ENCODE peak calls at places on chromosomes 7 and 10, in eight cellular contexts. N, S, J, L, V, U, P and G are unnamed samples.

GRCh38 chr10:14751576-14752330 is 22.9 kb downstream of the FAM107B start:
- DNase-seq in N (no peak), S (peak), J (no peak), L (no peak), V (no peak), U (peak), P (peak), G (no peak)

GRCh38 chr10:19688344-19688743 is 127.9 kb upstream of the PLXDC2 start:
- DNase-seq in N (no peak), S (no peak), J (no peak), L (no peak), V (no peak), U (no peak), P (no peak), G (no peak)

GRCh38 chr10:12806228-12807095 is 195.1 kb downstream of the CCDC3 start:
- DNase-seq in N (no peak), S (no peak), J (no peak), L (no peak), V (no peak), U (no peak), P (no peak), G (no peak)

GRCh38 chr10:63515002-63515763 is 6.0 kb upstream of the REEP3 start:
- DNase-seq in N (no peak), S (no peak), J (peak), L (peak), V (no peak), U (peak), P (no peak), G (no peak)

GRCh38 chr7:35985126-35985754 is 167.8 kb upstream of the EEPD1 start:
- DNase-seq in N (peak), S (peak), J (peak), L (peak), V (peak), U (peak), P (peak), G (peak)

GRCh38 chr10:101575580-101576228 is 12.4 kb downstream of the POLL start:
- DNase-seq in N (no peak), S (no peak), J (no peak), L (no peak), V (no peak), U (no peak), P (no peak), G (no peak)

GRCh38 chr10:47348138-47348651 is at the start of gene RBP3:
- DNase-seq in N (no peak), S (no peak), J (no peak), L (no peak), V (no peak), U (no peak), P (no peak), G (no peak)

GRCh38 chr10:63409465-63410027 is 56.2 kb downstream of the JMJD1C start:
- DNase-seq in N (no peak), S (no peak), J (no peak), L (no peak), V (no peak), U (peak), P (no peak), G (no peak)

GRCh38 chr10:62919776-62920175 is 103.6 kb upstream of the EGR2 start:
- DNase-seq in N (no peak), S (no peak), J (no peak), L (no peak), V (no peak), U (no peak), P (no peak), G (no peak)

GRCh38 chr7:130970696-130971095 is 236.7 kb upstream of the KLF14 start:
- DNase-seq in N (no peak), S (no peak), J (no peak), L (no peak), V (no peak), U (peak), P (no peak), G (no peak)

GRCh38 chr10:128035557-128035973 is 90.7 kb downstream of the MKI67 start:
- DNase-seq in N (peak), S (peak), J (peak), L (peak), V (peak), U (no peak), P (no peak), G (peak)

GRCh38 chr10:96922978-96923948 is 91.2 kb downstream of the LCOR start:
- DNase-seq in N (no peak), S (no peak), J (no peak), L (no peak), V (no peak), U (no peak), P (no peak), G (no peak)

GRCh38 chr7:142745091-142745635 is 4.1 kb upstream of the PRSS1 start:
- DNase-seq in N (no peak), S (no peak), J (no peak), L (no peak), V (no peak), U (peak), P (no peak), G (no peak)

GRCh38 chr10:112789248-112789647 is 160.8 kb upstream of the TCF7L2 start:
- DNase-seq in N (no peak), S (no peak), J (no peak), L (no peak), V (no peak), U (no peak), P (no peak), G (no peak)

GRCh38 chr7:95141755-95142154 is 182.6 kb downstream of the PON1 start:
- DNase-seq in N (no peak), S (no peak), J (no peak), L (no peak), V (no peak), U (no peak), P (no peak), G (no peak)

GRCh38 chr10:60123172-60123571 is 216.8 kb upstream of the CCDC6 start:
- DNase-seq in N (no peak), S (no peak), J (no peak), L (no peak), V (no peak), U (peak), P (peak), G (no peak)

GRCh38 chr7:140559410-140559809 is 80.1 kb upstream of the MKRN1 start:
- DNase-seq in N (no peak), S (no peak), J (no peak), L (no peak), V (no peak), U (no peak), P (no peak), G (no peak)

GRCh38 chr10:15072358-15072757 is 16.2 kb downstream of the ACBD7 start:
- DNase-seq in N (no peak), S (no peak), J (no peak), L (no peak), V (no peak), U (no peak), P (no peak), G (no peak)

GRCh38 chr10:34584164-34584563 is 230.9 kb downstream of the PARD3 start:
- DNase-seq in N (no peak), S (no peak), J (no peak), L (no peak), V (no peak), U (peak), P (peak), G (no peak)

GRCh38 chr10:96365571-96365970 is 6.8 kb upstream of the OPALIN start:
- DNase-seq in N (no peak), S (no peak), J (peak), L (peak), V (no peak), U (no peak), P (no peak), G (no peak)

GRCh38 chr10:1174022-1174421 is 117.8 kb downstream of the WDR37 start:
- DNase-seq in N (no peak), S (no peak), J (no peak), L (no peak), V (no peak), U (no peak), P (no peak), G (no peak)

GRCh38 chr10:79928028-79928583 is 20.8 kb downstream of the SFTPD start:
- DNase-seq in N (no peak), S (no peak), J (no peak), L (no peak), V (no peak), U (no peak), P (no peak), G (no peak)

GRCh38 chr7:120829487-120829886 is 28.5 kb downstream of the TSPAN12 start:
- DNase-seq in N (no peak), S (no peak), J (no peak), L (no peak), V (no peak), U (no peak), P (no peak), G (no peak)

GRCh38 chr7:158322616-158323530 is 264.8 kb downstream of the PTPRN2 start:
- DNase-seq in N (no peak), S (no peak), J (peak), L (peak), V (no peak), U (no peak), P (no peak), G (no peak)

GRCh38 chr10:68348265-68348741 is 15.6 kb upstream of the PBLD start:
- DNase-seq in N (no peak), S (no peak), J (peak), L (peak), V (peak), U (peak), P (no peak), G (peak)

GRCh38 chr7:111026806-111027205 is 64.1 kb upstream of the LRRN3 start:
- DNase-seq in N (no peak), S (no peak), J (no peak), L (no peak), V (no peak), U (no peak), P (no peak), G (no peak)

GRCh38 chr7:138129551-138130165 is 53.4 kb downstream of the AKR1D1 start:
- DNase-seq in N (no peak), S (no peak), J (no peak), L (no peak), V (no peak), U (no peak), P (no peak), G (no peak)

GRCh38 chr10:98367626-98368451 is 47.1 kb downstream of the PYROXD2 start:
- DNase-seq in N (no peak), S (no peak), J (no peak), L (no peak), V (no peak), U (no peak), P (no peak), G (no peak)

GRCh38 chr10:114345701-114346100 is 58.6 kb downstream of the AFAP1L2 start:
- DNase-seq in N (no peak), S (no peak), J (no peak), L (no peak), V (no peak), U (no peak), P (no peak), G (no peak)

GRCh38 chr7:157408258-157409101 is 71.7 kb downstream of the DNAJB6 start:
- DNase-seq in N (no peak), S (no peak), J (no peak), L (peak), V (no peak), U (no peak), P (no peak), G (no peak)

GRCh38 chr10:3090914-3091313 is 23.6 kb downstream of the PFKP start:
- DNase-seq in N (peak), S (peak), J (peak), L (peak), V (no peak), U (peak), P (peak), G (no peak)

GRCh38 chr10:114482915-114483314 is 78.6 kb upstream of the AFAP1L2 start:
- DNase-seq in N (no peak), S (no peak), J (no peak), L (no peak), V (no peak), U (no peak), P (peak), G (no peak)

GRCh38 chr10:118307237-118307636 is 34.9 kb downstream of the FAM204A start:
- DNase-seq in N (no peak), S (no peak), J (no peak), L (no peak), V (no peak), U (no peak), P (no peak), G (no peak)

GRCh38 chr10:100890141-100890695 is 22.5 kb upstream of the SLF2 start:
- DNase-seq in N (no peak), S (peak), J (no peak), L (no peak), V (no peak), U (no peak), P (no peak), G (no peak)

GRCh38 chr10:122112021-122112616 is 123.2 kb downstream of the TACC2 start:
- DNase-seq in N (no peak), S (no peak), J (no peak), L (no peak), V (no peak), U (peak), P (no peak), G (no peak)

GRCh38 chr10:122115874-122116273 is 126.9 kb downstream of the TACC2 start:
- DNase-seq in N (no peak), S (no peak), J (no peak), L (no peak), V (no peak), U (no peak), P (no peak), G (no peak)

GRCh38 chr10:122114156-122114747 is 125.3 kb downstream of the TACC2 start:
- DNase-seq in N (no peak), S (no peak), J (no peak), L (no peak), V (no peak), U (peak), P (peak), G (no peak)

GRCh38 chr10:122113161-122113944 is 124.4 kb downstream of the TACC2 start:
- DNase-seq in N (peak), S (peak), J (peak), L (peak), V (no peak), U (peak), P (peak), G (no peak)

GRCh38 chr10:122112625-122113160 is 123.7 kb downstream of the TACC2 start:
- DNase-seq in N (peak), S (peak), J (peak), L (peak), V (no peak), U (peak), P (peak), G (no peak)
- H3K27ac ChIP-seq in N (peak), S (peak), J (no peak), L (peak), V (no peak), U (peak), P (peak), G (no peak)

DNA sequence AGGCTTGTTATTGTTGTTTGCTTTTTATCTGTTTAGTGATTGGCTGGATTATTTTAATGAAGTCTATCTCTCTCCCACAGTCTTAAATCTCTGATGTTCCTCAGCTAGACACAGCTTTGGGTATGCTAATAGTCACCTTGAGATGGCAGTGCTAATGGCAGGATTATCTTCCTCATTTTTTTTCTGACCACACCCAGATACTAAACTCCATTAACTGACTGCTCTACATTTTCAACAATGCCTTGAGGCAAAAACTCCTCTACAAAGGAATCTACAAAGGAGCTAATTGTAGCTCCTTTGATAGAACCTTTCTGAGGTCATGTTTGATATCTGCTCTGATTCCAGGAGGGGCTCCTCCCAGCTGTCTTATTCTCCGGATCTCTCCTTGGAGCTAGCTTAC is 122.6 kb downstream of the HBP1 start:
- DNase-seq in N (no peak), S (no peak), J (no peak), L (no peak), V (no peak), U (no peak), P (no peak), G (no peak)
- H3K4me3 ChIP-seq in N (no peak), S (no peak), J (no peak), L (no peak), V (no peak), U (no peak), P (no peak), G (no peak)

GRCh38 chr7:45461014-45461413 is 113.2 kb upstream of the ADCY1 start:
- DNase-seq in N (no peak), S (no peak), J (no peak), L (no peak), V (no peak), U (no peak), P (no peak), G (no peak)
- H3K27ac ChIP-seq in N (no peak), S (no peak), J (no peak), L (no peak), V (no peak), U (no peak), P (no peak), G (no peak)

GRCh38 chr7:55252386-55252785 is 112.8 kb upstream of the LANCL2 start:
- DNase-seq in N (no peak), S (no peak), J (no peak), L (no peak), V (no peak), U (no peak), P (no peak), G (no peak)
- H3K4me3 ChIP-seq in N (no peak), S (no peak), J (no peak), L (no peak), V (no peak), U (no peak), P (no peak), G (no peak)

GRCh38 chr7:31816810-31817209 is 129.8 kb downstream of the PPP1R17 start:
- DNase-seq in N (no peak), S (no peak), J (no peak), L (no peak), V (no peak), U (peak), P (no peak), G (no peak)

GRCh38 chr7:31814187-31814586 is 127.2 kb downstream of the PPP1R17 start:
- DNase-seq in N (no peak), S (no peak), J (peak), L (peak), V (no peak), U (no peak), P (no peak), G (no peak)

GRCh38 chr7:31819031-31819430 is 132.0 kb downstream of the PPP1R17 start:
- DNase-seq in N (no peak), S (no peak), J (no peak), L (no peak), V (no peak), U (no peak), P (no peak), G (no peak)

GRCh38 chr7:31811650-31812461 is 124.8 kb downstream of the PPP1R17 start:
- DNase-seq in N (peak), S (peak), J (no peak), L (no peak), V (no peak), U (peak), P (no peak), G (no peak)

DNA sequence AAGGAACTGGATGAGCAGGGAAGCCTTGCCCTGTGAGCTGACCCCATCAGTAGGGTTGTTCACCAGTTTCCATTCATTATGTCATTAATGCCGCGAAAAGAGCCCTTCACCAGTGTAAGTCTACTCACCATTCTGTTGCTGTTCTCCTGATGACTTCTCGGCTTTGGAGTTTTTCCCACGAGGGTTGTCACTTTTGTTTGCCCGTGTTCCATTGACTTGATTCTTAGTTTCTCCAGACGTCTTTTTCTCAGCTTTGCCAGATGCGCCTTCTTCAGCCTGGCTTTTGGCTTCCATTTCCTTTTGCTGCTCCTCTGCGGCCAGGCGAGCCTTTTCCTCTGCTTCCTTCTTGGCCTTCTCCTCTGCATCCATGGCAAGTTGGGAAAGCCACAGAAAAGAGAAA is 128.8 kb downstream of the PPP1R17 start:
- DNase-seq in N (no peak), S (no peak), J (no peak), L (no peak), V (no peak), U (no peak), P (no peak), G (no peak)
- H3K27ac ChIP-seq in N (no peak), S (no peak), J (no peak), L (no peak), V (no peak), U (peak), P (no peak), G (no peak)

GRCh38 chr7:151066273-151066974 is 7.0 kb downstream of the SLC4A2 start:
- DNase-seq in N (no peak), S (no peak), J (no peak), L (no peak), V (no peak), U (no peak), P (no peak), G (no peak)

GRCh38 chr7:151064454-151064853 is 5.1 kb downstream of the SLC4A2 start:
- DNase-seq in N (no peak), S (no peak), J (no peak), L (no peak), V (no peak), U (no peak), P (no peak), G (no peak)

GRCh38 chr7:151063212-151063561 is 3.8 kb downstream of the SLC4A2 start:
- DNase-seq in N (no peak), S (no peak), J (no peak), L (no peak), V (no peak), U (peak), P (peak), G (no peak)

GRCh38 chr7:151064993-151065392 is 5.6 kb downstream of the SLC4A2 start:
- DNase-seq in N (no peak), S (no peak), J (no peak), L (no peak), V (no peak), U (no peak), P (no peak), G (no peak)

DNA sequence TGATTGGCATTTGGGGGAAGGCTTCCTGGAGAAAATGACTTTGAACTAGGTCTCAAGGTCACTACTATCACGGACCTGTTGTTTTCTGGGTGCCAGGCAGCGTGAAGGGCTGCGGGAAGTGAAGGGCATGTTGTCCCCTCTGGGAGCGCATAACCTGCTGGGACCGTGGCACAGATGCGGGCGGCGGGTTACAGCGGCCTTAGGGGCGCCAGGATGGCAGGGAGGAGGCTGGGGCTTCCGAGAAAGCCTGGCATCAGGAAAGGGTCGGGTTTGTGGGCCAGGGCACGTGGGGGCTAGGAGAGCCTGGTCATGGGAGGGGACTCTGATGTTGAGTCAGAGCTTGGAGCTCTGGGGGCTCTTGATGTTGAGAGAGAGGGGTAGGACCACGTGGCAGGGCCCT is 6.1 kb downstream of the SLC4A2 start:
- DNase-seq in N (no peak), S (no peak), J (no peak), L (no peak), V (no peak), U (no peak), P (no peak), G (no peak)
- H3K4me3 ChIP-seq in N (no peak), S (no peak), J (no peak), L (no peak), V (no peak), U (no peak), P (no peak), G (no peak)

GRCh38 chr7:78712111-78712510 is 741.4 kb downstream of the MAGI2 start:
- DNase-seq in N (no peak), S (no peak), J (no peak), L (no peak), V (no peak), U (no peak), P (no peak), G (no peak)

GRCh38 chr7:78718212-78718611 is 735.3 kb downstream of the MAGI2 start:
- DNase-seq in N (no peak), S (peak), J (no peak), L (no peak), V (no peak), U (no peak), P (no peak), G (no peak)

GRCh38 chr7:78716876-78717275 is 736.6 kb downstream of the MAGI2 start:
- DNase-seq in N (no peak), S (no peak), J (peak), L (peak), V (no peak), U (no peak), P (no peak), G (no peak)

GRCh38 chr7:78709658-78710057 is 743.8 kb downstream of the MAGI2 start:
- DNase-seq in N (no peak), S (no peak), J (no peak), L (no peak), V (no peak), U (no peak), P (no peak), G (no peak)

GRCh38 chr7:78714302-78714857 is 739.1 kb downstream of the MAGI2 start:
- DNase-seq in N (no peak), S (no peak), J (no peak), L (no peak), V (no peak), U (no peak), P (no peak), G (no peak)
- H3K27ac ChIP-seq in N (no peak), S (no peak), J (no peak), L (peak), V (no peak), U (no peak), P (no peak), G (no peak)